ENCODE peak calls at places on chromosomes 16 and 17, in seven cellular contexts. G, U, M, B, C, O and I are unnamed samples.
A peak's percentile ranks its signal among the peaks of the same experiment; 100 is the strongest.

GRCh38 chr16:22163806-22164205 is 1.5 kb downstream of the SDR42E2 start:
- DNase-seq in G (peak; percentile 62), U (no peak), M (no peak), B (no peak), C (no peak), O (no peak), I (no peak)

GRCh38 chr16:75197522-75198134 is 9.3 kb downstream of the CTRB2 start:
- DNase-seq in G (no peak), U (no peak), M (no peak), B (no peak), C (peak; percentile 41), O (no peak), I (peak; percentile 35)

GRCh38 chr17:50184611-50185398 is 16.6 kb downstream of the COL1A1 start:
- DNase-seq in G (no peak), U (no peak), M (no peak), B (no peak), C (no peak), O (peak; percentile 36), I (no peak)

GRCh38 chr16:88772871-88773811 is 11.9 kb downstream of the PIEZO1 start:
- DNase-seq in G (no peak), U (no peak), M (no peak), B (no peak), C (no peak), O (peak; percentile 59), I (peak; percentile 89)

GRCh38 chr17:61368049-61368831 is 31.4 kb upstream of the TBX2 start:
- DNase-seq in G (no peak), U (no peak), M (no peak), B (no peak), C (no peak), O (no peak), I (no peak)

GRCh38 chr17:76530826-76531500 is 6.5 kb downstream of the CYGB start:
- DNase-seq in G (no peak), U (no peak), M (no peak), B (no peak), C (peak; percentile 39), O (peak; percentile 54), I (no peak)

GRCh38 chr17:42989726-42990652 is 8.2 kb upstream of the RPL27 start:
- DNase-seq in G (peak; percentile 32), U (no peak), M (no peak), B (no peak), C (no peak), O (no peak), I (no peak)

GRCh38 chr16:46727630-46728029 is 20.5 kb downstream of the MYLK3 start:
- DNase-seq in G (no peak), U (no peak), M (no peak), B (no peak), C (no peak), O (no peak), I (no peak)

GRCh38 chr17:38421224-38421841 is 6.9 kb upstream of the ARHGAP23 start:
- DNase-seq in G (no peak), U (no peak), M (no peak), B (no peak), C (no peak), O (no peak), I (no peak)

GRCh38 chr16:84788968-84789371 is 30.8 kb upstream of the CRISPLD2 start:
- DNase-seq in G (no peak), U (no peak), M (no peak), B (no peak), C (peak; percentile 65), O (no peak), I (no peak)
- TF ChIP-seq JUND in G (no peak), U (no peak), M (no peak), B (no peak), C (no peak), O (no peak), I (no peak)

GRCh38 chr17:8859029-8859803 is 8.3 kb downstream of the PIK3R6 start:
- DNase-seq in G (peak; percentile 18), U (no peak), M (no peak), B (no peak), C (no peak), O (peak; percentile 11), I (no peak)
- TF ChIP-seq JUND in G (no peak), U (no peak), M (no peak), B (no peak), C (no peak), O (no peak), I (no peak)

GRCh38 chr16:24977673-24978065 is 37.5 kb downstream of the ARHGAP17 start:
- DNase-seq in G (peak; percentile 36), U (no peak), M (no peak), B (no peak), C (no peak), O (no peak), I (no peak)
- TF ChIP-seq JUND in G (no peak), U (no peak), M (no peak), B (no peak), C (peak; percentile 88), O (no peak), I (no peak)

GRCh38 chr17:39979865-39980401 is 674 bp upstream of the PSMD3 start:
- DNase-seq in G (peak; percentile 48), U (no peak), M (no peak), B (no peak), C (peak; percentile 67), O (peak; percentile 82), I (peak; percentile 25)
- TF ChIP-seq JUND in G (no peak), U (no peak), M (no peak), B (no peak), C (no peak), O (peak; percentile 38), I (no peak)

GRCh38 chr17:19339341-19339815 is 23.1 kb downstream of the B9D1 start:
- DNase-seq in G (no peak), U (no peak), M (no peak), B (no peak), C (no peak), O (no peak), I (no peak)

GRCh38 chr17:19335951-19336631 is 26.4 kb downstream of the B9D1 start:
- DNase-seq in G (no peak), U (no peak), M (no peak), B (no peak), C (no peak), O (no peak), I (no peak)

GRCh38 chr17:19337712-19338023 is 24.9 kb downstream of the B9D1 start:
- DNase-seq in G (peak; percentile 41), U (no peak), M (no peak), B (no peak), C (no peak), O (no peak), I (no peak)

GRCh38 chr17:19338031-19338990 is 24.2 kb downstream of the B9D1 start:
- DNase-seq in G (peak; percentile 97), U (no peak), M (peak; percentile 47), B (no peak), C (peak; percentile 62), O (peak; percentile 55), I (peak; percentile 72)

GRCh38 chr17:19336938-19337711 is 25.4 kb downstream of the B9D1 start:
- DNase-seq in G (peak; percentile 68), U (no peak), M (no peak), B (no peak), C (no peak), O (no peak), I (peak; percentile 81)
- TF ChIP-seq JUND in G (no peak), U (no peak), M (no peak), B (no peak), C (no peak), O (no peak), I (no peak)

DNA sequence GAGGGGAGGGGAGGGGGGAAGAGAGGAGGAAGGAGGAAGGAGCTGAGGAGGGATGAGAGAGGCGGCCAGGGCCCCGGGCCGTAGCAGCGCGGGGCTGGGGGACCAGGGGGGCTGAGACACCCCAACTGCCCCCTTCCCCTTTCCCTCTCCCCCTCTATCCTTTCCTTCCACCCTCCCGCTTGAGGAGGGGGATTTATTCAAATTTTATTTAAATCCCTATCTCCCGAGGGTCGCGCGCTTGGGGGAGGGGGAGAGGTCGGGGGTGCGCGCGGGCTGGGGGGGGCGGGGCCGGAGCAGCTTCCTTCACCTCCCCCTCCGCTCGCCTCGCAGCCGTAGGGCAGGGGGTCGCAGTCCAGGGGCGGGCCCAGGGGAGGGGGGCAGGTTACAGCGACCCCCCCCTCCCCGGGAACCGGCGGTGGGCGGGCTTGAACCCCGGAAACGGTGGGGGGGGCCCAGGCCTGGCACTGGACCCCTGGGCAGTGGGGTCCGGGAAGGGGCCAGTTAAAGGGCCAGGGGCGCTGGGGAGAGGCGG is at the start of gene FBXL19:
- DNase-seq in G (no peak), U (no peak), M (no peak), B (no peak), C (peak; percentile 87), O (no peak), I (no peak)
- TF ChIP-seq JUND in G (no peak), U (no peak), M (no peak), B (no peak), C (no peak), O (no peak), I (no peak)

DNA sequence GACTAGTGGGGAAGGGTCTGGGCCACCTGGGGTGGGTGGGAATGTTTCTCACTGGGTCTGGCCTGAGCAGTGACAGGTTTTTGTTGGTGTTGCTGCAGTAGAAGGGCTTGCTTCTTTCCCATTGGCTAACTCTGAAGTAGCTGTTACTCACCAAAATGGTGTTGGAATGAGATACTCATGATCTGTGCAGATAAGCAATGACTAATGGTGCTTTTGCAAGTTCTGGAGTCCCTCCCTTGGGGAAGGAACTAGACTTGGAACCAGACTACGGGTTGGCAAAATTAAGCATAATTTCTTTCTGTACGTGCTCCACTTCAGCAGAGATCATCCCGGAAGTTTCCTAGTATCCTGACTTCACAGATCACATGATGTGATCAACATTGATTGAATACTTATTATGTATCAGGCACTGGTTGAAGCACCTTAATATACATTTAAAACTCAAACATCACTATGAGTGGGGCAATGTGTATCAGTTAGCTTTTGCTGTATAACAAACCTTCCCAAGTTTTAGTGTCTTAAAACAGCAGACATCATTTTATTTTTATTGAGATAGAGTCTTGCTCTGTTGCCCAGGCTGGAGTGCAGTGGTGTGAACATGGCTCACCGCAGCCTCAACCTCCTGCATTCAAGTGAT is 30.1 kb downstream of the CHP2 start:
- DNase-seq in G (no peak), U (no peak), M (no peak), B (no peak), C (no peak), O (peak; percentile 82), I (no peak)
- TF ChIP-seq JUND in G (no peak), U (no peak), M (no peak), B (no peak), C (no peak), O (peak; percentile 94), I (no peak)

DNA sequence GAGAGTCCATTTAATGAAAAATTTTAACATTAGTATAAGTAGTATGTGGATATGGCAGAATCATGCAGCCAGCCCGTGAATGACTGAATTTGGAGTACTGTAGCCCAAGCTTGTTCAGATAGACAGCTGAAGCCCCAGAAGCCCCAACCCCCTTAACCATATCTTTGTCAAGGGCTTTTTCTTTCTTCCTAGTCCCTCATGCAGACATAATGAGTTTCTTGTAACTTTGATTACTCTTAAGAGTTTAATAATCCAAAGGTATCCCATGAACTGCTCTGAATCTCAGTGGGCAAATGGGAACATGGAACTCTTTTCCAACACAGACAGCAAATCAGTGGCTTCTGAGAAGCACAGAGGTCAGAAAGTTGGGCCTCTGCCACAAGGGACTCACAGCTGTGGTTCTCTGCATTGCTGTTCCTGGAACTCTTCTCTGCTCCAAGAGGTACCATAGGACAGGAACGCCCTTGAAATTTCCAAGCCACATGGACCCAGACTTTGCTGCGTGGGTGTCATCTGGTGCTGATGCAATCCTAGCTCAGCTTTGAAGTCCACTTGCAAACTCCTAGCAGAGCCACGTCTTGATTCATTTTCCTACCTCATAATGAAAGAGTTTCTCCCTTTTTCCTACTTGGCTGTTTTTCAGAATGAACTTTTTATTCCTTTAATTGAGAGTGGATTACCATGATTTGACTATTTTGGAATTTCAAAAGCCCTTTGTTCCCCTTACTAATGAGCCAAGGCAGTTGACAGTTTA is 18.1 kb downstream of the LYRM1 start:
- DNase-seq in G (no peak), U (no peak), M (no peak), B (no peak), C (no peak), O (peak; percentile 52), I (no peak)
- TF ChIP-seq JUND in G (no peak), U (no peak), M (no peak), B (no peak), C (no peak), O (peak; percentile 91), I (no peak)